ENCODE peak calls at places on chromosomes 4 and X, in six cellular contexts. B is breast epithelium, U is astrocyte, F is T-helper 17 cell, I is AG04450, O is small intestine. A is an unnamed sample.

GRCh38 chr4:99205104-99205979 is 13.7 kb downstream of the ADH6 start:
- DNase-seq in B (no peak), U (no peak), F (no peak), I (no peak), O (peak; percentile 83), A (peak; percentile 44)

GRCh38 chr4:56861365-56861764 is 39.9 kb upstream of the SPINK2 start:
- DNase-seq in B (no peak), U (peak; percentile 19), F (no peak), I (no peak), O (no peak), A (peak; percentile 11)

GRCh38 chrX:126820700-126821420 is 1.3 kb downstream of the PRR32 start:
- DNase-seq in B (no peak), U (no peak), F (no peak), I (no peak), O (no peak), A (no peak)

GRCh38 chrX:68699960-68700746 is 52.7 kb downstream of the STARD8 start:
- DNase-seq in B (no peak), U (peak; percentile 52), F (no peak), I (no peak), O (peak; percentile 30), A (no peak)

GRCh38 chrX:15437724-15438123 is 53.5 kb upstream of the VEGFD start:
- DNase-seq in B (no peak), U (no peak), F (no peak), I (no peak), O (no peak), A (no peak)

GRCh38 chr4:136927172-136927571 is 605.1 kb downstream of the PCDH18 start:
- DNase-seq in B (no peak), U (peak; percentile 93), F (no peak), I (no peak), O (no peak), A (no peak)

GRCh38 chr4:138576684-138577083 is 334.5 kb upstream of the SLC7A11 start:
- DNase-seq in B (no peak), U (peak; percentile 37), F (no peak), I (peak; percentile 34), O (peak; percentile 8), A (peak; percentile 26)

GRCh38 chr4:183554878-183555585 is 50.2 kb downstream of the ING2 start:
- DNase-seq in B (no peak), U (no peak), F (no peak), I (no peak), O (no peak), A (no peak)

GRCh38 chr4:108060164-108060563 is 70.5 kb downstream of the HADH start:
- DNase-seq in B (no peak), U (peak; percentile 38), F (no peak), I (peak; percentile 4), O (peak; percentile 14), A (peak; percentile 58)

GRCh38 chr4:91961504-91961903 is 342.3 kb upstream of the GRID2 start:
- DNase-seq in B (no peak), U (peak; percentile 14), F (no peak), I (no peak), O (no peak), A (no peak)

GRCh38 chr4:122747883-122748282 is 15.4 kb downstream of the BBS12 start:
- DNase-seq in B (no peak), U (peak; percentile 64), F (no peak), I (no peak), O (no peak), A (no peak)

GRCh38 chrX:47958943-47959342 is 44.8 kb downstream of the ZNF182 start:
- DNase-seq in B (no peak), U (no peak), F (no peak), I (no peak), O (peak; percentile 21), A (peak; percentile 17)
- H3K9me3 ChIP-seq in B (no peaks in the 10 kb centered on the region), U (no peaks in the 10 kb centered on the region), F (no peaks in the 10 kb centered on the region), I (no peaks in the 10 kb centered on the region), O (no peaks in the 10 kb centered on the region), A (peaks cover 3% of the 10 kb centered on the region)

GRCh38 chr4:85951-86350 is 32.8 kb downstream of the ZNF595 start:
- DNase-seq in B (no peak), U (no peak), F (no peak), I (no peak), O (no peak), A (no peak)
- H3K9me3 ChIP-seq in B (peaks cover 100% of the 10 kb centered on the region), U (peaks cover 41% of the 10 kb centered on the region), F (peaks cover 27% of the 10 kb centered on the region), I (peaks cover 26% of the 10 kb centered on the region), O (peaks cover 3% of the 10 kb centered on the region), A (peaks cover 85% of the 10 kb centered on the region)

GRCh38 chrX:18619288-18619687 is 52.6 kb downstream of the RS1 start:
- DNase-seq in B (no peak), U (no peak), F (no peak), I (no peak), O (no peak), A (no peak)
- H3K9me3 ChIP-seq in B (no peaks in the 10 kb centered on the region), U (no peaks in the 10 kb centered on the region), F (no peaks in the 10 kb centered on the region), I (no peaks in the 10 kb centered on the region), O (no peaks in the 10 kb centered on the region), A (no peaks in the 10 kb centered on the region)

GRCh38 chr4:19727141-19727540 is 524.6 kb upstream of the SLIT2 start:
- DNase-seq in B (no peak), U (no peak), F (no peak), I (no peak), O (no peak), A (no peak)

GRCh38 chr4:19729873-19730735 is 521.6 kb upstream of the SLIT2 start:
- DNase-seq in B (no peak), U (peak; percentile 65), F (no peak), I (no peak), O (no peak), A (no peak)

GRCh38 chr4:19725130-19725529 is 526.6 kb upstream of the SLIT2 start:
- DNase-seq in B (no peak), U (no peak), F (no peak), I (no peak), O (no peak), A (no peak)

DNA sequence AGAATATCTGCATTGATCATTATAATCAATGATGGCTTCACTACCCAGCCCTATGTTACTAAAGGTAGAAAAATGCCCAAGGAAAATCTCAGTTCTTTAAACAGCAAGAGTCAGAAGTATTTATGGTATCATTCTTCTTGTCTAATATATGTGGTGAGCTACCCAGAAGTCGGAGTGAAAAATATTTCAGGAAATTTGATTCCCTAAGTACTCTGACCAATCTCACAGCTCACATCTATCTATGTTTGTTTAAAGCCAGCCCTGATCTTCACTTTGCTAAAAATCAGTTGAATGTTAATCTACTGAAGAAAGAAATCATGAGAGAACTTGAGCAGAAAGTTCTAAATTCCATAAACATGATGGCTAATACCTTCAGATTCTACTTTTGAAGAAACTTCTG is 522.9 kb upstream of the SLIT2 start:
- DNase-seq in B (no peak), U (peak; percentile 60), F (no peak), I (no peak), O (no peak), A (no peak)
- H3K9me3 ChIP-seq in B (peaks cover 7% of the 10 kb centered on the region), U (no peaks in the 10 kb centered on the region), F (no peaks in the 10 kb centered on the region), I (no peaks in the 10 kb centered on the region), O (no peaks in the 10 kb centered on the region), A (no peaks in the 10 kb centered on the region)

GRCh38 chr4:149095798-149096197 is 653.6 kb upstream of the NR3C2 start:
- DNase-seq in B (no peak), U (peak; percentile 89), F (no peak), I (no peak), O (no peak), A (no peak)
- H3K9me3 ChIP-seq in B (peaks cover 18% of the 10 kb centered on the region), U (peaks cover 3% of the 10 kb centered on the region), F (no peaks in the 10 kb centered on the region), I (peaks cover 6% of the 10 kb centered on the region), O (no peaks in the 10 kb centered on the region), A (no peaks in the 10 kb centered on the region)

GRCh38 chrX:66176134-66176533 is 12.1 kb downstream of the HEPH start:
- DNase-seq in B (no peak), U (no peak), F (no peak), I (no peak), O (no peak), A (no peak)
- H3K9me3 ChIP-seq in B (peaks cover 46% of the 10 kb centered on the region), U (no peaks in the 10 kb centered on the region), F (no peaks in the 10 kb centered on the region), I (no peaks in the 10 kb centered on the region), O (no peaks in the 10 kb centered on the region), A (peaks cover 30% of the 10 kb centered on the region)

GRCh38 chr4:140724780-140725179 is 31.4 kb downstream of the TBC1D9 start:
- DNase-seq in B (no peak), U (no peak), F (no peak), I (no peak), O (no peak), A (no peak)
- H3K9me3 ChIP-seq in B (no peaks in the 10 kb centered on the region), U (no peaks in the 10 kb centered on the region), F (no peaks in the 10 kb centered on the region), I (no peaks in the 10 kb centered on the region), O (no peaks in the 10 kb centered on the region), A (no peaks in the 10 kb centered on the region)